ENCODE peak calls at places on chromosomes 2 and 18, in seven cellular contexts. One of them, this sample, is unnamed.

GRCh38 chr2:75431757-75432156 is 129.0 kb downstream of the EVA1A start:
- DNase-seq in GM04504: no peak
- DNase-seq in HTR-8/SVneo: no peak
- DNase-seq in NCI-H446: no peak
- DNase-seq in pancreas: no peak
- DNase-seq in endodermal cell: no peak
- DNase-seq in EL: no peak
- DNase-seq in this sample: peak

GRCh38 chr2:12076810-12077209 is 330.4 kb downstream of the LPIN1 start:
- DNase-seq in GM04504: no peak
- DNase-seq in NCI-H446: peak
- DNase-seq in pancreas: no peak
- DNase-seq in HTR-8/SVneo: no peak
- DNase-seq in EL: no peak
- DNase-seq in endodermal cell: no peak
- DNase-seq in this sample: no peak

GRCh38 chr2:98518106-98518505 is 73.4 kb downstream of the INPP4A start:
- DNase-seq in HTR-8/SVneo: peak
- DNase-seq in endodermal cell: peak
- DNase-seq in EL: no peak
- DNase-seq in pancreas: no peak
- DNase-seq in NCI-H446: no peak
- DNase-seq in GM04504: no peak
- DNase-seq in this sample: no peak

GRCh38 chr2:84846041-84846663 is 34.7 kb downstream of the TRABD2A start:
- DNase-seq in NCI-H446: no peak
- DNase-seq in endodermal cell: peak
- DNase-seq in GM04504: no peak
- DNase-seq in pancreas: no peak
- DNase-seq in HTR-8/SVneo: no peak
- DNase-seq in EL: no peak
- DNase-seq in this sample: peak

GRCh38 chr2:182318466-182319309 is 108.1 kb downstream of the PDE1A start:
- DNase-seq in pancreas: no peak
- DNase-seq in endodermal cell: no peak
- DNase-seq in HTR-8/SVneo: no peak
- DNase-seq in EL: peak
- DNase-seq in GM04504: no peak
- DNase-seq in NCI-H446: no peak
- DNase-seq in this sample: no peak

GRCh38 chr2:138632066-138632465 is 130.5 kb downstream of the SPOPL start:
- DNase-seq in pancreas: no peak
- DNase-seq in endodermal cell: no peak
- DNase-seq in EL: peak
- DNase-seq in HTR-8/SVneo: no peak
- DNase-seq in GM04504: no peak
- DNase-seq in NCI-H446: no peak
- DNase-seq in this sample: peak

GRCh38 chr18:7904529-7904928 is 337.4 kb downstream of the PTPRM start:
- DNase-seq in EL: peak
- DNase-seq in HTR-8/SVneo: no peak
- DNase-seq in GM04504: peak
- DNase-seq in pancreas: no peak
- DNase-seq in endodermal cell: no peak
- DNase-seq in NCI-H446: no peak
- DNase-seq in this sample: peak

GRCh38 chr2:239858179-239858578 is 167.0 kb downstream of the NDUFA10 start:
- DNase-seq in EL: no peak
- DNase-seq in NCI-H446: no peak
- DNase-seq in HTR-8/SVneo: no peak
- DNase-seq in GM04504: no peak
- DNase-seq in endodermal cell: peak
- DNase-seq in pancreas: no peak
- DNase-seq in this sample: no peak

GRCh38 chr2:173184031-173185004 is 108.7 kb downstream of the MAP3K20 start:
- DNase-seq in HTR-8/SVneo: peak
- DNase-seq in GM04504: peak
- DNase-seq in EL: peak
- DNase-seq in endodermal cell: peak
- DNase-seq in pancreas: no peak
- DNase-seq in NCI-H446: no peak
- DNase-seq in this sample: peak

GRCh38 chr2:10284108-10284870 is 18.4 kb upstream of the HPCAL1 start:
- DNase-seq in GM04504: no peak
- DNase-seq in EL: no peak
- DNase-seq in endodermal cell: no peak
- DNase-seq in HTR-8/SVneo: no peak
- DNase-seq in pancreas: no peak
- DNase-seq in NCI-H446: no peak
- DNase-seq in this sample: no peak

GRCh38 chr2:47676236-47676635 is 106.7 kb upstream of the MSH6 start:
- DNase-seq in pancreas: no peak
- DNase-seq in EL: no peak
- DNase-seq in HTR-8/SVneo: no peak
- DNase-seq in GM04504: no peak
- DNase-seq in endodermal cell: peak
- DNase-seq in NCI-H446: no peak
- DNase-seq in this sample: no peak

GRCh38 chr2:216827073-216827725 is 32.7 kb downstream of the TNP1 start:
- DNase-seq in NCI-H446: no peak
- DNase-seq in GM04504: no peak
- DNase-seq in pancreas: no peak
- DNase-seq in HTR-8/SVneo: no peak
- DNase-seq in endodermal cell: peak
- DNase-seq in EL: no peak
- DNase-seq in this sample: peak

GRCh38 chr2:2899826-2900225 is 477.8 kb downstream of the EIPR1 start:
- DNase-seq in GM04504: no peak
- DNase-seq in NCI-H446: no peak
- DNase-seq in EL: no peak
- DNase-seq in endodermal cell: no peak
- DNase-seq in pancreas: no peak
- DNase-seq in HTR-8/SVneo: no peak
- DNase-seq in this sample: no peak

GRCh38 chr2:47607315-47608061 is 175.5 kb upstream of the MSH6 start:
- DNase-seq in EL: no peak
- DNase-seq in pancreas: no peak
- DNase-seq in NCI-H446: no peak
- DNase-seq in HTR-8/SVneo: no peak
- DNase-seq in GM04504: no peak
- DNase-seq in endodermal cell: no peak
- DNase-seq in this sample: no peak

GRCh38 chr2:101827246-101827645 is 129.7 kb downstream of the MAP4K4 start:
- DNase-seq in GM04504: peak
- DNase-seq in pancreas: no peak
- DNase-seq in EL: peak
- DNase-seq in endodermal cell: no peak
- DNase-seq in NCI-H446: no peak
- DNase-seq in HTR-8/SVneo: peak
- DNase-seq in this sample: peak

GRCh38 chr2:236813806-236814205 is 244.2 kb downstream of the ACKR3 start:
- DNase-seq in NCI-H446: no peak
- DNase-seq in GM04504: no peak
- DNase-seq in pancreas: no peak
- DNase-seq in endodermal cell: no peak
- DNase-seq in EL: no peak
- DNase-seq in HTR-8/SVneo: no peak
- DNase-seq in this sample: no peak

GRCh38 chr2:232886176-232886575 is 16.1 kb downstream of the SNORC start:
- DNase-seq in GM04504: no peak
- DNase-seq in HTR-8/SVneo: no peak
- DNase-seq in NCI-H446: no peak
- DNase-seq in endodermal cell: no peak
- DNase-seq in EL: no peak
- DNase-seq in pancreas: no peak
- DNase-seq in this sample: no peak

GRCh38 chr2:97673915-97674283 is 4.4 kb downstream of the C2orf92 start:
- DNase-seq in pancreas: no peak
- DNase-seq in GM04504: no peak
- DNase-seq in endodermal cell: no peak
- DNase-seq in EL: no peak
- DNase-seq in HTR-8/SVneo: no peak
- DNase-seq in NCI-H446: no peak
- DNase-seq in this sample: no peak

GRCh38 chr2:128602038-128602698 is 283.5 kb upstream of the HS6ST1 start:
- DNase-seq in EL: no peak
- DNase-seq in HTR-8/SVneo: no peak
- DNase-seq in NCI-H446: no peak
- DNase-seq in pancreas: no peak
- DNase-seq in GM04504: no peak
- DNase-seq in endodermal cell: no peak
- DNase-seq in this sample: no peak

GRCh38 chr2:214310319-214310718 is 100.5 kb upstream of the VWC2L start:
- DNase-seq in pancreas: no peak
- DNase-seq in EL: peak
- DNase-seq in GM04504: no peak
- DNase-seq in HTR-8/SVneo: no peak
- DNase-seq in NCI-H446: no peak
- DNase-seq in endodermal cell: peak
- DNase-seq in this sample: peak

GRCh38 chr2:64644240-64645013 is 9.3 kb downstream of the SERTAD2 start:
- DNase-seq in GM04504: no peak
- DNase-seq in endodermal cell: peak
- DNase-seq in EL: peak
- DNase-seq in NCI-H446: no peak
- DNase-seq in pancreas: peak
- DNase-seq in HTR-8/SVneo: peak
- DNase-seq in this sample: peak

This sample was measured in H4.